ENCODE peak calls at places on chromosomes 12 and 14, in four cellular contexts. I is effector memory CD4-positive, alpha-beta T cell; R is CD4-positive, CD25-positive, alpha-beta regulatory T cell; B is heart left ventricle. H is an unnamed sample. For H3K4me1, the result is how much of the 10 kb centered on the place peaks cover.

GRCh38 chr14:70149766-70150165 is 39.0 kb downstream of the SLC8A3 start:
- DNase-seq in I (no peak), R (no peak), B (no peak), H (no peak)

GRCh38 chr12:55188974-55189556 is 31.8 kb upstream of the OR10A7 start:
- DNase-seq in I (no peak), R (peak), B (no peak), H (peak)

GRCh38 chr12:12128665-12129064 is 57.9 kb downstream of the BCL2L14 start:
- DNase-seq in I (no peak), R (no peak), B (no peak), H (no peak)

GRCh38 chr12:47277972-47278448 is 198.3 kb upstream of the AMIGO2 start:
- DNase-seq in I (no peak), R (no peak), B (no peak), H (peak)

GRCh38 chr14:88799522-88799921 is 6.8 kb upstream of the EML5 start:
- DNase-seq in I (no peak), R (no peak), B (no peak), H (no peak)

GRCh38 chr12:45121224-45121623 is 70.3 kb upstream of the DBX2 start:
- DNase-seq in I (no peak), R (no peak), B (no peak), H (no peak)

GRCh38 chr14:93655078-93655750 is 133.1 kb downstream of the PRIMA1 start:
- DNase-seq in I (no peak), R (no peak), B (no peak), H (peak)

GRCh38 chr14:94561656-94562010 is 391 bp downstream of the SERPINA4 start:
- DNase-seq in I (no peak), R (no peak), B (no peak), H (no peak)

GRCh38 chr12:125220404-125221273 is 155.4 kb downstream of the AACS start:
- DNase-seq in I (no peak), R (no peak), B (no peak), H (peak)

GRCh38 chr14:97107760-97108159 is 310.6 kb downstream of the VRK1 start:
- DNase-seq in I (no peak), R (no peak), B (no peak), H (no peak)

GRCh38 chr12:88663001-88663400 is 82.7 kb upstream of the KITLG start:
- DNase-seq in I (no peak), R (no peak), B (no peak), H (no peak)

GRCh38 chr14:71324767-71325272 is 417.6 kb downstream of the PCNX1 start:
- DNase-seq in I (peak), R (peak), B (no peak), H (no peak)

GRCh38 chr12:103169-103981 is 36.8 kb downstream of the IQSEC3 start:
- DNase-seq in I (no peak), R (no peak), B (no peak), H (no peak)

GRCh38 chr14:64114166-64114565 is 180.0 kb downstream of the ESR2 start:
- DNase-seq in I (no peak), R (no peak), B (no peak), H (peak)
- H3K4me1 ChIP-seq in I (under half), R (under half), B (under half), H (under half)

DNA sequence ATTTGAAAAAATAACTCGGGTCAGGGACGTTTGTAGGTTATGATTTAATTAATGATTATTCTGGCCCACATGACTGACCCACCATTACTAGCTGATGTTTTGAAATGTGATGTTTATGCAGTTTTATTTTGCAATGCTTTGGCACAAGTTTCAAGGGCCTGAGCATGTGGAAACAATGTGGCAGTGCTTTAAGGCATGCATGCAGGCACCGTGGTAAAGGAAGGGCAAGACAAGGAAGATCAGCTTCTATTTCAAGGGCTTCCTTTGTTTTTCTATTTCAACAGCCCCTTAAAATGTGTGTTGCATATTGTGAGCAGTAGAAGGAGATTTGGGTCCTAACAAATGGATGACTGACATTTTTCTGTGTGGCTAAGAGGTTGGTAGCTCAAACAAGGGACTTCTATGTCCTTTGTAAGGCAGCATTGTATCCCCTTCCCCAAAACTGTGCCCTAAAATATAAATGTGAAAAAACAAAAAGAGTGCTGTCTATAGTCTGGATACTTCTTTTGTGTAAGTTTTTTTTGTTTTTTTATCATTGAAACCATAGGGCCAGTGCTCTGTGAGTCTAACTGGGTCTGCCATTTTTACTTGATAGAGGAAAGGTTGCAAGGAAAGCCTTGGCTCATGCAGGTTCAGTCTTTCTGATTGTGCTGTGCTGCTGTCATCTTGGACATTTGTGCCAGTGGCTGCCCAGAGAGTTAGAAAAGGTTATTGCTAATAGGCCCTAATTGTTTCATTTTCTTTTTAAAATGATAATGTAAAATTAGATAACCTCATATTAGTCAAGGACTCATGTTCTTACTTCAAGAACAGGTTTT is 103.5 kb downstream of the FGD4 start:
- DNase-seq in I (no peak), R (no peak), B (no peak), H (no peak)
- H3K4me1 ChIP-seq in I (under half), R (under half), B (half or more), H (under half)

DNA sequence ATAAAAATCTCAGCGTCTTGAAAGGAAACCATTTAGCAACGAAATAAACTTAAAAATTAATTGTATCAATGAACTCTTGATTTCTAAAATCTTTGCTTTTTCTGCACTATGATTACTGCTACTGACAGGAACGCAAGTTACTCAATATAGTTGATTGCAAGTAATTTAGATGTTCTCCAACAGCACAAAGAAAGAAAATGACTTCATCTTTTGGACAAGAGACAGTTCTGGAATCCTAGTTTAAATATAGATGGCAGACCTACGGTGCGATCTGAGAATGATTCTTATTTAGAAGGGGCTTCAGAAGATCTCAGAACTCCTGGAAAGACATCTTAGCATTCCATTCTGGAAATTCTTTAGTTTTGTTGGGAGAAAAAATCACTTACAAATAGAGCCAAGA is 1.4 kb upstream of the SUDS3 start:
- DNase-seq in I (no peak), R (no peak), B (no peak), H (no peak)
- H3K4me1 ChIP-seq in I (under half), R (under half), B (half or more), H (under half)

GRCh38 chr12:94952325-94952724 is 51.2 kb downstream of the NDUFA12 start:
- DNase-seq in I (no peak), R (no peak), B (no peak), H (no peak)
- H3K4me1 ChIP-seq in I (under half), R (under half), B (under half), H (under half)

DNA sequence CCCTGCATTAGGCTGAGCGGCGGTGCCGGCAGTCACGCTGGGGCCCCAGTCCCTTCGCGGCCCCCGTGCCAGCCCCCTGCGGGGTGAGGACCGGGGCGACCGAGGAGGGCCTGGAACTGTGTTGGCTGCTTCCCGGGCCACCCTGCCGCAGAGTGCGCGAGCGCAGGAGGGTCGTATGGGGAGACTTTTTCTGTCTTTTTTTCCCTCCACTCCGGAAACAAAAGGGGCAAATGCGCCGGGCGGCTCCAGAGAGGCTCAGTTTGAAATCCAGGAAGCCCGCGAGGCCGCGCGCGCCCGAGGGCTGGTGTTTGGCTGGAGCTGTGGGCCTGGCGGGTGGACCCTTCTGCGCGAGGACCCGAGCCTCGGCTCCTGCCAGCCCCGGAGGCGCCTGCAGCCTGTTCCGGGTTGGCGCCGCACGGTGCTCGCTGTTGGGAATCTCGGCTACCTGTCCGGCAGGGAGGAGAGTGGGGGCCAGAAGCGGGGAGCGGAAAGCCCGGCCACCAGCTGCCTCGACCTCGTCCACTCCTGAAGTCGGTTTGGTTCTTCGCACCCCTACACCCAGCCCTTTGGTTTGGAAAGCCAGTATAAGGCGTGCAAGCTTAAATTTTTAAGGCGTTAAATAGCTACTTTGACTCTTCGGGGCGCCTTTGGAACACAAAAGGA is 650 bp downstream of the PLEKHG3 start:
- DNase-seq in I (no peak), R (no peak), B (peak), H (peak)
- H3K4me1 ChIP-seq in I (half or more), R (half or more), B (half or more), H (under half)

GRCh38 chr12:70638639-70639349 is 1.6 kb upstream of the PTPRB start:
- DNase-seq in I (no peak), R (no peak), B (no peak), H (no peak)

GRCh38 chr12:70639535-70639934 is 2.3 kb upstream of the PTPRB start:
- DNase-seq in I (no peak), R (no peak), B (no peak), H (no peak)

GRCh38 chr12:70643927-70644326 is 6.7 kb upstream of the PTPRB start:
- DNase-seq in I (no peak), R (no peak), B (no peak), H (no peak)

GRCh38 chr12:70641691-70642090 is 4.5 kb upstream of the PTPRB start:
- DNase-seq in I (no peak), R (no peak), B (no peak), H (no peak)

GRCh38 chr12:70640901-70641300 is 3.7 kb upstream of the PTPRB start:
- DNase-seq in I (no peak), R (no peak), B (no peak), H (no peak)
- H3K4me1 ChIP-seq in I (under half), R (under half), B (under half), H (under half)

GRCh38 chr12:2335517-2335916 is 282.7 kb downstream of the CACNA1C start:
- DNase-seq in I (no peak), R (no peak), B (no peak), H (no peak)

GRCh38 chr12:2336409-2336829 is 283.6 kb downstream of the CACNA1C start:
- DNase-seq in I (no peak), R (no peak), B (no peak), H (no peak)

GRCh38 chr12:2339022-2339431 is 286.2 kb downstream of the CACNA1C start:
- DNase-seq in I (no peak), R (no peak), B (no peak), H (peak)

GRCh38 chr12:2338381-2338780 is 285.6 kb downstream of the CACNA1C start:
- DNase-seq in I (no peak), R (no peak), B (no peak), H (no peak)

GRCh38 chr12:2337031-2338010 is 284.5 kb downstream of the CACNA1C start:
- DNase-seq in I (no peak), R (no peak), B (no peak), H (no peak)
- H3K4me1 ChIP-seq in I (under half), R (under half), B (half or more), H (under half)